ENCODE peak calls at places on chromosomes 1 and 21, in four cellular contexts. X is WTC11, B is K562, K is SK-N-SH. R is an unnamed sample.

GRCh38 chr1:246907472-246907871 is 24.3 kb downstream of the AHCTF1 start:
- DNase-seq in B (no peak), K (peak), X (no peak), R (no peak)

GRCh38 chr1:22472596-22472995 is 20.9 kb downstream of the ZBTB40 start:
- DNase-seq in B (no peak), X (no peak), K (no peak), R (no peak)

GRCh38 chr1:151196292-151196800 is 2.0 kb upstream of the PIP5K1A start:
- DNase-seq in K (peak), B (peak), X (peak), R (peak)

GRCh38 chr1:245465666-245466065 is 310.9 kb downstream of the KIF26B start:
- DNase-seq in K (no peak), X (no peak), B (no peak), R (no peak)

GRCh38 chr1:199743227-199743626 is 284.3 kb upstream of the NR5A2 start:
- DNase-seq in K (no peak), X (no peak), B (no peak), R (no peak)

GRCh38 chr1:111476761-111477309 is 3.1 kb downstream of the C1orf162 start:
- DNase-seq in K (no peak), B (no peak), X (no peak), R (peak)

GRCh38 chr1:1093610-1093943 is 19.5 kb upstream of the RNF223 start:
- DNase-seq in K (no peak), X (no peak), B (no peak), R (no peak)

GRCh38 chr1:11940260-11940921 is 5.9 kb downstream of the PLOD1 start:
- DNase-seq in B (no peak), K (peak), X (no peak), R (no peak)

GRCh38 chr1:67532452-67533216 is 102.4 kb upstream of the SERBP1 start:
- DNase-seq in K (peak), B (peak), X (peak), R (peak)

GRCh38 chr1:222948079-222948478 is 133.2 kb downstream of the DISP1 start:
- DNase-seq in B (no peak), K (no peak), X (no peak), R (no peak)
- TF ChIP-seq USF1 in B (no peak), K (no peak), X (no peak), R (no peak)

GRCh38 chr1:205631010-205631726 is 643 bp downstream of the ELK4 start:
- DNase-seq in K (peak), B (peak), X (peak), R (peak)

GRCh38 chr1:205631727-205632373 is at the start of gene ELK4:
- DNase-seq in X (peak), B (peak), K (peak), R (peak)

GRCh38 chr1:205633421-205633976 is 1.7 kb upstream of the ELK4 start:
- DNase-seq in X (no peak), K (no peak), B (no peak), R (no peak)

GRCh38 chr1:205630651-205631009 is 1.2 kb downstream of the ELK4 start:
- DNase-seq in K (peak), X (no peak), B (no peak), R (no peak)

DNA sequence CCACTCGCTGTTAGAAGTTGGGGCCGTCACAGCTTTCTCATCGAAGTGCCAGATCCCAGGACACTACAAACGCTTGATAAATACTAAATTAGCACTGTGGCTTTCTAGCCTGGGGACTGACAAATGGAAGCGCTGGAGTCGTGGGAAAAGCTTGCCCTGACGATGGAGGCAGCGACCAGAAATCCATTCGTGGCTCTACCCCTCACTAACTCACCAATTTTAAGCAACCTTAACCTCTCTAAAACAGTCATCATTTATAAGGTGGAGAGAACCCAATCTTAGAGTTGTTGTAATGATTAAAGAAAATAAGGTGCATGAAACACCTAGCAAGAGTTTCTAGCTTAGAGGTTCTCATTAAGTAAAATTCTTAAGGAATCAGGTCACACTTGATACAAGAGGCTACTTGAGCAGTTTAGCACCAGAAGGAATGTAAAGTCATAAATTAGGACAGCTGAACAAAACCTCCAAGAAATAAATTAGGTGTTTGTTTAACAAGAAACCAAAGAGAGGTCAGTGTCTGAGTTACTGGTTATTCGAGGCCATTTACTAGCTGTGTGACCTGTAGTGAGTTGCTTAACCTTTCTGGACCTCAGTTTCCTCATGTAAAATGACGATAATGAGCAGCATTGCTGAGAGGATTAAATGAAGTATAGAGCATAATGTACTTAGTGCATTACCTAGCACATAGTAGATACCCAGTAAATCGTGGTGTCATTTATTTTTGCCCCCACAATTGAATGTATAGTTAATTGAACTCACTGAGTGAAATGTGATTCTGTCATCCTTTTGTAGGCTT is 761 bp upstream of the ELK4 start:
- DNase-seq in B (no peak), X (no peak), K (no peak), R (no peak)
- TF ChIP-seq USF1 in B (no peak), X (no peak), K (no peak), R (no peak)

GRCh38 chr1:59125154-59125553 is 171.7 kb upstream of the FGGY start:
- DNase-seq in B (no peak), K (no peak), X (no peak), R (no peak)
- TF ChIP-seq USF1 in B (no peak), K (no peak), X (no peak), R (no peak)

GRCh38 chr21:33308586-33309490 is 15.9 kb upstream of the IFNAR1 start:
- DNase-seq in K (peak), B (no peak), X (no peak), R (peak)
- TF ChIP-seq USF1 in K (no peak), B (no peak), X (no peak), R (no peak)

GRCh38 chr1:227747948-227748495 is 12.8 kb downstream of the SNAP47 start:
- DNase-seq in B (no peak), K (no peak), X (no peak), R (no peak)

GRCh38 chr1:227749916-227750710 is 14.9 kb downstream of the SNAP47 start:
- DNase-seq in K (no peak), X (no peak), B (no peak), R (no peak)

GRCh38 chr1:227749225-227749624 is 14.0 kb downstream of the SNAP47 start:
- DNase-seq in X (no peak), B (no peak), K (no peak), R (no peak)

GRCh38 chr1:227747382-227747781 is 12.1 kb downstream of the SNAP47 start:
- DNase-seq in X (no peak), B (no peak), K (no peak), R (no peak)

DNA sequence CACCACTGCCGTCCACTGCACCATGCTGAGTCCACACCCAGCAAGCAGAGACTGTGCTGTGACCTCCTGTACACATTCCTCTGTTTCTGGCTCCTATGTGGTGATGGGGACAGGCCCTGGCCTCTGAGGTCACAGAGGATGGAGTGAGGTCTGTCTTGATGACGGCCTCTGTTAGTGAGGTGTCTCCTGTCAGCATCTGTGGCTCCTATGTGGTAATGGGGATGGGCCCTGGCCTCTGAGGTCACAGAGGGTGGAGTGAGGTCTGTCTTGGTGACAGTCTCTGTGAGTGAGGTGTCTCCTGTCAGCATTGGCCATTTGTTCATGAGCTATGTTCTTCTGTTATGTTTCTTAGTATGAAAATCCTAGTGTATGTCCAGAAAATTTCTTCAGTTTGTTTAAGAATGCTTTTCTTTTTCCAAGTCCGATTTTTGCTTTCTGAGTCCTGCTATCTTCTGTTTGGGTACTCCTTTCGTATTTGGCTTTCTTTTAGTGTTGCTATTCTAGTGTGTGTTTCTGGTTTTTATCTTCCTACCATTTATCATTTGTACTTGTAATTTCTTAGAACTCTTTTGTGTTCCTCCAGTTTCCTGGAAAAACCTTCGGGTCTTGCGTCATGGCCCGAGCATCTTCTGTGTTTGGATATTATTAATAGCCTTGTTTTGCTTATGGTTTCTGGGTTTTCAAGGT is 13.4 kb downstream of the SNAP47 start:
- DNase-seq in B (peak), K (no peak), X (no peak), R (no peak)
- TF ChIP-seq USF1 in B (no peak), K (no peak), X (no peak), R (no peak)

DNA sequence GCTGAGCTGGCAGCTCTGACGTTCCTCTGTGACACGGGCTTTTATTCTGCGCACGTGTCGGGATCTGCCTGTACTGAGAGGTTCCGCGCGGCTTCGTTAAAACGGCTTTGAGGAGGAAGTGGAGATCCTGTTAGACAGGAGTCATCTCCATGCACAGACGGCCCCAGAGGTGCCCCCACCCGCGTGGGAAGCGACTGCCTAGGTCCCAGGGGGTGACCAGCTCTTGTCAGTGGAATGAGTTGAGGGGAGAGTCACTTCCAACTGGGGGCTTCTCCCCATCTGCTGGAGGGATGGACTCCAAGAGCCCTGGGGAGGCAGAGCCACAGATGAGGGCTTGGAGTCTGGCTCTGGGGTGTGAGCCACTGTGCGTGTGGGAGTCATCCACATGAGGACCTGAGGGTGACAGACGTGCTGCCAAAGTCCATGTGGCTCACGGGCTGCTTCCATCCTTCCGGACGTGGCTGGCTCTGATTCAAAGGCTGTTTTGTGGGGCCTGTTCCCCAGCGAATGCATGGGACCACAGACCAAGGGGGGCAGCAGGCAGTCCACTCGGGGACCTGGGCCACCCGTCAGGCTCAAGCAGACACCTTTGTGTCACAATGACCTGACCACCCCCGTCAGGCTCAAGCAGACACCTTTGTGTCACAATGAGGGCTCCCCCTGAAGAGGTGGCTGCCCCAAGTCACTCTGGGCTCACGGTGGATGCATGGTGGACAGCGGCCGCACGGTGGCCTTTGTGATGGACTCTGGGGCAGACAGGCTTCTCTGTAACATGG is 26.8 kb downstream of the PTTG1IP start:
- DNase-seq in X (no peak), K (peak), B (no peak), R (no peak)
- TF ChIP-seq USF1 in X (no peak), K (no peak), B (peak), R (no peak)

DNA sequence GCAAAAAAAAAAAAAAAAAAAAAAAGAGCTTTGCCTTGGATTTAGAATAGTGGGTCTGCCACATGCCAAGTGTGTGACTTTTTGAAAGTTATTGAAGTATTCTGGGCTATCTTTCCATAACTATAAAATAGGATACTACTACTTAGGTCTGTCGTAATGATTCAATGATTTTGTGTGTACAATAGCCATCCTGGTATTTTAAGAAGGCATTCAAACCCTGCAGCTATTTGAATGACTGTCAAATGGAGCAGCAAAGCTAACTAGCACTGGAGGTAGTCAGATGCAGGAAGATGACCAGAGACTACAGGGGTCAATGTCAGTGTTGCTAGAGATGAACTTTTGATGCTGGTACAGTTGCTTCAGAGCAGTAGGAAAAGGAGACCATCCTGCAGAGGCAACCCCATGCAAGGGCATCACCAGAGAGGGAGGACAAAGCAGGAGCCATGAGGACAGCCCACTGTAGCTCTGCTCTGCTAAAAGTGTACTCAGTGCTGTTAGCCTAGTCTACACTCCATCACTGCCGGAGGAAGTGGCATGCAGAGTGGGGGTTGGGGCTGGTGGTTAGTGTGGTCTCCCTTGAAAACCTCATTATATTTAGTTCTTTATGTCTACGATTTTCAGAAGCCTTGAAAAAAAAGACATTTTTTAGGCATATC is 29.0 kb downstream of the DUSP10 start:
- DNase-seq in X (no peak), B (no peak), K (no peak), R (peak)
- TF ChIP-seq USF1 in X (no peak), B (no peak), K (no peak), R (no peak)

R was measured in GM12878.